ENCODE peak calls at places on chromosomes 7 and 10, in eight cellular contexts. One of them, this sample, is unnamed.

GRCh38 chr10:5089869-5090268 is 4.3 kb upstream of the AKR1C3 start:
- DNase-seq in fibroblast of mammary gland: peak; percentile 51
- DNase-seq in sigmoid colon: no peak
- DNase-seq in GM12865: peak; percentile 38
- DNase-seq in right lobe of liver: no peak
- DNase-seq in ovary: no peak
- DNase-seq in WERI-Rb-1: no peak
- DNase-seq in colonic mucosa: no peak
- DNase-seq in this sample: no peak

GRCh38 chr7:18040196-18040595 is 12.6 kb upstream of the PRPS1L1 start:
- DNase-seq in fibroblast of mammary gland: peak; percentile 13
- DNase-seq in right lobe of liver: no peak
- DNase-seq in ovary: no peak
- DNase-seq in sigmoid colon: no peak
- DNase-seq in GM12865: no peak
- DNase-seq in WERI-Rb-1: no peak
- DNase-seq in colonic mucosa: no peak
- DNase-seq in this sample: peak; percentile 42

GRCh38 chr10:49370326-49371100 is 25.4 kb downstream of the DRGX start:
- DNase-seq in sigmoid colon: no peak
- DNase-seq in GM12865: no peak
- DNase-seq in WERI-Rb-1: no peak
- DNase-seq in right lobe of liver: no peak
- DNase-seq in colonic mucosa: no peak
- DNase-seq in ovary: no peak
- DNase-seq in fibroblast of mammary gland: no peak
- DNase-seq in this sample: no peak

GRCh38 chr7:158574308-158575036 is 13.2 kb downstream of the PTPRN2 start:
- DNase-seq in sigmoid colon: no peak
- DNase-seq in GM12865: no peak
- DNase-seq in colonic mucosa: no peak
- DNase-seq in fibroblast of mammary gland: no peak
- DNase-seq in WERI-Rb-1: no peak
- DNase-seq in ovary: no peak
- DNase-seq in right lobe of liver: no peak
- DNase-seq in this sample: no peak

GRCh38 chr10:83427101-83427500 is 712.2 kb upstream of the GHITM start:
- DNase-seq in fibroblast of mammary gland: no peak
- DNase-seq in GM12865: no peak
- DNase-seq in WERI-Rb-1: no peak
- DNase-seq in colonic mucosa: no peak
- DNase-seq in sigmoid colon: no peak
- DNase-seq in ovary: no peak
- DNase-seq in right lobe of liver: no peak
- DNase-seq in this sample: no peak

GRCh38 chr7:124284937-124285336 is 252.1 kb upstream of the TMEM229A start:
- DNase-seq in ovary: no peak
- DNase-seq in GM12865: no peak
- DNase-seq in sigmoid colon: no peak
- DNase-seq in colonic mucosa: no peak
- DNase-seq in right lobe of liver: no peak
- DNase-seq in fibroblast of mammary gland: no peak
- DNase-seq in WERI-Rb-1: no peak
- DNase-seq in this sample: no peak

GRCh38 chr7:44912775-44913347 is 27.5 kb upstream of the PURB start:
- DNase-seq in ovary: no peak
- DNase-seq in right lobe of liver: no peak
- DNase-seq in colonic mucosa: no peak
- DNase-seq in fibroblast of mammary gland: peak; percentile 20
- DNase-seq in WERI-Rb-1: no peak
- DNase-seq in GM12865: no peak
- DNase-seq in sigmoid colon: no peak
- DNase-seq in this sample: no peak

GRCh38 chr7:30626984-30627383 is 32.3 kb downstream of the GARS1 start:
- DNase-seq in right lobe of liver: no peak
- DNase-seq in ovary: no peak
- DNase-seq in WERI-Rb-1: no peak
- DNase-seq in colonic mucosa: no peak
- DNase-seq in sigmoid colon: no peak
- DNase-seq in fibroblast of mammary gland: peak; percentile 51
- DNase-seq in GM12865: no peak
- DNase-seq in this sample: no peak

GRCh38 chr7:157136372-157136771 is 2.4 kb upstream of the UBE3C start:
- DNase-seq in GM12865: no peak
- DNase-seq in right lobe of liver: no peak
- DNase-seq in colonic mucosa: no peak
- DNase-seq in fibroblast of mammary gland: peak; percentile 89
- DNase-seq in ovary: no peak
- DNase-seq in WERI-Rb-1: no peak
- DNase-seq in sigmoid colon: no peak
- DNase-seq in this sample: peak; percentile 76

GRCh38 chr7:94003446-94004023 is 620 bp downstream of the BET1 start:
- DNase-seq in colonic mucosa: peak; percentile 26
- DNase-seq in ovary: no peak
- DNase-seq in GM12865: peak; percentile 17
- DNase-seq in sigmoid colon: no peak
- DNase-seq in fibroblast of mammary gland: peak; percentile 40
- DNase-seq in right lobe of liver: no peak
- DNase-seq in WERI-Rb-1: no peak
- DNase-seq in this sample: no peak

GRCh38 chr10:26869528-26869927 is 8.8 kb upstream of the ABI1 start:
- DNase-seq in GM12865: no peak
- DNase-seq in WERI-Rb-1: no peak
- DNase-seq in colonic mucosa: no peak
- DNase-seq in sigmoid colon: no peak
- DNase-seq in ovary: no peak
- DNase-seq in right lobe of liver: no peak
- DNase-seq in fibroblast of mammary gland: peak; percentile 42
- DNase-seq in this sample: no peak

GRCh38 chr10:117896517-117896916 is 150.2 kb downstream of the RAB11FIP2 start:
- DNase-seq in fibroblast of mammary gland: no peak
- DNase-seq in ovary: no peak
- DNase-seq in right lobe of liver: no peak
- DNase-seq in GM12865: peak; percentile 4
- DNase-seq in colonic mucosa: no peak
- DNase-seq in WERI-Rb-1: no peak
- DNase-seq in sigmoid colon: no peak
- DNase-seq in this sample: no peak

GRCh38 chr7:111728635-111728995 is 166.3 kb upstream of the IMMP2L start:
- DNase-seq in ovary: no peak
- DNase-seq in right lobe of liver: no peak
- DNase-seq in GM12865: no peak
- DNase-seq in WERI-Rb-1: no peak
- DNase-seq in sigmoid colon: no peak
- DNase-seq in fibroblast of mammary gland: no peak
- DNase-seq in colonic mucosa: no peak
- DNase-seq in this sample: no peak

GRCh38 chr7:49174396-49174795 is 250.0 kb downstream of the CDC14C start:
- DNase-seq in right lobe of liver: no peak
- DNase-seq in GM12865: no peak
- DNase-seq in colonic mucosa: no peak
- DNase-seq in ovary: no peak
- DNase-seq in fibroblast of mammary gland: peak; percentile 11
- DNase-seq in WERI-Rb-1: no peak
- DNase-seq in sigmoid colon: no peak
- DNase-seq in this sample: no peak

GRCh38 chr10:73232887-73233286 is 14.2 kb downstream of the DNAJC9 start:
- DNase-seq in fibroblast of mammary gland: peak; percentile 18
- DNase-seq in colonic mucosa: no peak
- DNase-seq in right lobe of liver: no peak
- DNase-seq in sigmoid colon: no peak
- DNase-seq in WERI-Rb-1: peak; percentile 22
- DNase-seq in GM12865: no peak
- DNase-seq in ovary: no peak
- DNase-seq in this sample: no peak

GRCh38 chr7:111953611-111954010 is 252.6 kb downstream of the DOCK4 start:
- DNase-seq in right lobe of liver: peak; percentile 44
- DNase-seq in fibroblast of mammary gland: peak; percentile 15
- DNase-seq in GM12865: peak; percentile 26
- DNase-seq in WERI-Rb-1: no peak
- DNase-seq in colonic mucosa: no peak
- DNase-seq in sigmoid colon: no peak
- DNase-seq in ovary: no peak
- DNase-seq in this sample: no peak

GRCh38 chr10:60347270-60347669 is 42.4 kb downstream of the ANK3 start:
- DNase-seq in fibroblast of mammary gland: no peak
- DNase-seq in right lobe of liver: no peak
- DNase-seq in WERI-Rb-1: no peak
- DNase-seq in colonic mucosa: no peak
- DNase-seq in ovary: no peak
- DNase-seq in GM12865: no peak
- DNase-seq in sigmoid colon: no peak
- DNase-seq in this sample: no peak

GRCh38 chr10:78414380-78414779 is 380.7 kb downstream of the RPS24 start:
- DNase-seq in ovary: no peak
- DNase-seq in GM12865: no peak
- DNase-seq in fibroblast of mammary gland: no peak
- DNase-seq in right lobe of liver: no peak
- DNase-seq in colonic mucosa: no peak
- DNase-seq in sigmoid colon: no peak
- DNase-seq in WERI-Rb-1: no peak
- DNase-seq in this sample: no peak

GRCh38 chr10:91467114-91467513 is 57.0 kb downstream of the HECTD2 start:
- DNase-seq in ovary: no peak
- DNase-seq in right lobe of liver: no peak
- DNase-seq in sigmoid colon: no peak
- DNase-seq in WERI-Rb-1: no peak
- DNase-seq in GM12865: no peak
- DNase-seq in colonic mucosa: no peak
- DNase-seq in fibroblast of mammary gland: no peak
- DNase-seq in this sample: no peak

GRCh38 chr10:6056411-6057135 is 5.6 kb downstream of the IL2RA start:
- DNase-seq in right lobe of liver: no peak
- DNase-seq in WERI-Rb-1: no peak
- DNase-seq in colonic mucosa: no peak
- DNase-seq in ovary: no peak
- DNase-seq in GM12865: no peak
- DNase-seq in fibroblast of mammary gland: no peak
- DNase-seq in sigmoid colon: peak; percentile 38
- DNase-seq in this sample: no peak

GRCh38 chr10:123213192-123213591 is 59.0 kb downstream of the BUB3 start:
- DNase-seq in colonic mucosa: no peak
- DNase-seq in GM12865: no peak
- DNase-seq in right lobe of liver: no peak
- DNase-seq in sigmoid colon: no peak
- DNase-seq in WERI-Rb-1: no peak
- DNase-seq in ovary: no peak
- DNase-seq in fibroblast of mammary gland: no peak
- DNase-seq in this sample: no peak

GRCh38 chr7:74479961-74480829 is 26.5 kb downstream of the GTF2IRD1 start:
- DNase-seq in WERI-Rb-1: peak; percentile 92
- DNase-seq in fibroblast of mammary gland: peak; percentile 82
- DNase-seq in right lobe of liver: peak; percentile 69
- DNase-seq in GM12865: no peak
- DNase-seq in ovary: peak; percentile 86
- DNase-seq in colonic mucosa: peak; percentile 74
- DNase-seq in sigmoid colon: peak; percentile 96
- DNase-seq in this sample: peak; percentile 46

DNA sequence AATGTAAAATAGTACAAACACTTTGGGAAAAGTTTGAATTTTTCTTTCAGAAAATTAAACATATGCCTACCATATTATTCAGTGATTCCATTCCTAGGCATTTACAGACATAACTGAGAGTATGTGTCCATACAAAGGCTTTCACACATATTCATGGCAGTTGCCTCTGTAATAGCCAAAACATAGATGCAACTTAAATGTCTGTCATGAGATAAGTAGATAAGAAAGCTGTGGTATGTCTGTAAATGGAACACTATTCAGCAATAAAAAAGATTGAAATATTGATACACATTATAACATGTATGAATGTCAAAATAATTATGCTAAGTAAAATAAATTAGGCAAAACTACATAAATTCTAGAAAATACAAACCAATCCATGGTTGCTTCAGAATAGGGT is 964.5 kb upstream of the MBL2 start:
- DNase-seq in WERI-Rb-1: no peak
- DNase-seq in GM12865: no peak
- DNase-seq in sigmoid colon: no peak
- DNase-seq in fibroblast of mammary gland: no peak
- DNase-seq in colonic mucosa: no peak
- DNase-seq in ovary: no peak
- DNase-seq in right lobe of liver: no peak
- DNase-seq in this sample: no peak
- TF ChIP-seq CTCF in WERI-Rb-1: no peak
- TF ChIP-seq CTCF in GM12865: no peak
- TF ChIP-seq CTCF in sigmoid colon: no peak
- TF ChIP-seq CTCF in fibroblast of mammary gland: no peak
- TF ChIP-seq CTCF in colonic mucosa: no peak
- TF ChIP-seq CTCF in ovary: no peak
- TF ChIP-seq CTCF in right lobe of liver: no peak
- TF ChIP-seq CTCF in this sample: no peak

GRCh38 chr7:130733866-130734524 is at the start of gene KLF14:
- DNase-seq in sigmoid colon: no peak
- DNase-seq in colonic mucosa: peak; percentile 20
- DNase-seq in fibroblast of mammary gland: peak; percentile 21
- DNase-seq in GM12865: peak; percentile 9
- DNase-seq in WERI-Rb-1: peak; percentile 33
- DNase-seq in ovary: peak; percentile 54
- DNase-seq in right lobe of liver: peak; percentile 24
- DNase-seq in this sample: no peak
- H3K4me3 ChIP-seq in sigmoid colon: peak within 1 kb of the TSS; percentile 43
- H3K4me3 ChIP-seq in colonic mucosa: peak within 1 kb of the TSS; percentile 31
- H3K4me3 ChIP-seq in fibroblast of mammary gland: peak within 1 kb of the TSS; percentile 52
- H3K4me3 ChIP-seq in GM12865: peak within 1 kb of the TSS; percentile 66
- H3K4me3 ChIP-seq in WERI-Rb-1: peak within 1 kb of the TSS; percentile 75
- H3K4me3 ChIP-seq in ovary: peak within 1 kb of the TSS; percentile 39
- H3K4me3 ChIP-seq in right lobe of liver: peak within 1 kb of the TSS; percentile 46
- H3K4me3 ChIP-seq in this sample: peak within 1 kb of the TSS; percentile 58

GRCh38 chr10:48215148-48215982 is 59.1 kb downstream of the FRMPD2 start:
- DNase-seq in WERI-Rb-1: peak; percentile 83
- DNase-seq in colonic mucosa: peak; percentile 61
- DNase-seq in GM12865: peak; percentile 77
- DNase-seq in fibroblast of mammary gland: peak; percentile 30
- DNase-seq in ovary: no peak
- DNase-seq in sigmoid colon: no peak
- DNase-seq in right lobe of liver: peak; percentile 32
- DNase-seq in this sample: no peak
- TF ChIP-seq CTCF in WERI-Rb-1: peak; percentile 80
- TF ChIP-seq CTCF in colonic mucosa: peak; percentile 60
- TF ChIP-seq CTCF in GM12865: peak; percentile 76
- TF ChIP-seq CTCF in fibroblast of mammary gland: peak; percentile 90
- TF ChIP-seq CTCF in ovary: no peak
- TF ChIP-seq CTCF in sigmoid colon: peak; percentile 30
- TF ChIP-seq CTCF in right lobe of liver: peak; percentile 59
- TF ChIP-seq CTCF in this sample: peak; percentile 71

DNA sequence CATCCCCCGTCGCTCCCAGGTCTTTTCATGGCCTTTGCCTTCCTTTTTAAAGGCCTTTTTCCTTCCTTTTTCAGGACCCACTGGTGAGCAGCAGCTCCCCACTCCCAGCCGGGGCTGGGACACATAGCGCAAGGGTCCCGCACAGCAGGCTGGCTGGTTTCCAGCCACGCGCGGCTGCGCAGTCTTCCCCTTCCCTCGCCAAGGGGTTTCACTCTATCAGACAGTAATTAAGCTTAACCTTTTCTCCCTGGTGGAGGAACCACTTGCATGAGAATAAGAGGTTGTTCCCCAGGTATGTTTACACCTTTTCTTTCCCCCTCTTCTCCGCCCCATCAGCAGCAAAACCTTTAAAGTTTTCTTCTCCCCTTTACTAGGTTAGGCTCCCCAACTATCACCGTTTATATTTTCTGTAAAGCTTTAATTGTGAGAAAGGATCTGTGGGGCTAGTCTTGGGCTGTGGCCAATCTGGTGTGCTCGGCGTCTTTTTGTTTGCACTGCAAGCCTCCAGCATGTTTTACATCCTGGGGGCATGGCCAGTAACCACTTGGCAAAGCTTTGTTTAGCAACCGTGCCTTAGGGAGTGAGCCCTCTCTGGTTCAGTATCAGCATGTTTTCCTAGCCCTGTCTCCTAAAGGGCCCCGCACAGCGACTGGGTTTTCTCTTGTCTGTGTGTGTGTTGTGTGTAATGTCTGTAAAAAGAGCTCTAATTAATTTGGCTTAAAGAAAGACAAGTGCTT is 219.6 kb downstream of the PHF14 start:
- DNase-seq in ovary: peak; percentile 57
- DNase-seq in WERI-Rb-1: no peak
- DNase-seq in colonic mucosa: no peak
- DNase-seq in GM12865: no peak
- DNase-seq in fibroblast of mammary gland: peak; percentile 60
- DNase-seq in sigmoid colon: no peak
- DNase-seq in right lobe of liver: peak; percentile 34
- DNase-seq in this sample: no peak
- H3K4me3 ChIP-seq in ovary: peak overlapping the region; percentile 22
- H3K4me3 ChIP-seq in WERI-Rb-1: no peak overlapping the region
- H3K4me3 ChIP-seq in colonic mucosa: no peak overlapping the region
- H3K4me3 ChIP-seq in GM12865: no peak overlapping the region
- H3K4me3 ChIP-seq in fibroblast of mammary gland: peak overlapping the region; percentile 50
- H3K4me3 ChIP-seq in sigmoid colon: peak overlapping the region; percentile 35
- H3K4me3 ChIP-seq in right lobe of liver: peak overlapping the region; percentile 45
- H3K4me3 ChIP-seq in this sample: peak overlapping the region; percentile 51

This sample was measured in AG04449.